ENCODE peak calls at places on chromosomes 11 and 22, in eight cellular contexts. One of them, this sample, is unnamed.

GRCh38 chr22:23912293-23912903 is 18.2 kb downstream of the MIF start:
- DNase-seq in tibial artery: peak
- DNase-seq in NCI-H1436: no peak
- DNase-seq in nucleus accumbens: no peak
- DNase-seq in stimulated activated CD4-positive, alpha-beta T cell treated with anti-CD3 and anti-CD28 coated beads, Interleukin-4, amount 100 ng/mL, for 1 hour: no peak
- DNase-seq in activated CD8-positive, alpha-beta memory T cell treated with anti-CD3 and anti-CD28 coated beads for 24 hours: no peak
- DNase-seq in mucosa of gallbladder: no peak
- DNase-seq in CD8-positive, alpha-beta T cell: no peak
- DNase-seq in this sample: no peak

GRCh38 chr11:72696866-72697428 is 22.7 kb upstream of the PDE2A start:
- DNase-seq in CD8-positive, alpha-beta T cell: no peak
- DNase-seq in nucleus accumbens: no peak
- DNase-seq in mucosa of gallbladder: no peak
- DNase-seq in NCI-H1436: no peak
- DNase-seq in stimulated activated CD4-positive, alpha-beta T cell treated with anti-CD3 and anti-CD28 coated beads, Interleukin-4, amount 100 ng/mL, for 1 hour: no peak
- DNase-seq in tibial artery: no peak
- DNase-seq in activated CD8-positive, alpha-beta memory T cell treated with anti-CD3 and anti-CD28 coated beads for 24 hours: no peak
- DNase-seq in this sample: no peak

GRCh38 chr11:125777309-125777708 is 1.3 kb downstream of the PATE2 start:
- DNase-seq in CD8-positive, alpha-beta T cell: no peak
- DNase-seq in stimulated activated CD4-positive, alpha-beta T cell treated with anti-CD3 and anti-CD28 coated beads, Interleukin-4, amount 100 ng/mL, for 1 hour: no peak
- DNase-seq in activated CD8-positive, alpha-beta memory T cell treated with anti-CD3 and anti-CD28 coated beads for 24 hours: no peak
- DNase-seq in mucosa of gallbladder: no peak
- DNase-seq in nucleus accumbens: no peak
- DNase-seq in tibial artery: no peak
- DNase-seq in NCI-H1436: no peak
- DNase-seq in this sample: no peak

GRCh38 chr11:17822021-17822781 is 87.6 kb downstream of the KCNC1 start:
- DNase-seq in NCI-H1436: no peak
- DNase-seq in mucosa of gallbladder: peak
- DNase-seq in nucleus accumbens: no peak
- DNase-seq in tibial artery: no peak
- DNase-seq in CD8-positive, alpha-beta T cell: no peak
- DNase-seq in activated CD8-positive, alpha-beta memory T cell treated with anti-CD3 and anti-CD28 coated beads for 24 hours: no peak
- DNase-seq in stimulated activated CD4-positive, alpha-beta T cell treated with anti-CD3 and anti-CD28 coated beads, Interleukin-4, amount 100 ng/mL, for 1 hour: no peak
- DNase-seq in this sample: no peak

GRCh38 chr22:30474683-30475424 is 3.0 kb upstream of the SEC14L3 start:
- DNase-seq in CD8-positive, alpha-beta T cell: no peak
- DNase-seq in stimulated activated CD4-positive, alpha-beta T cell treated with anti-CD3 and anti-CD28 coated beads, Interleukin-4, amount 100 ng/mL, for 1 hour: no peak
- DNase-seq in mucosa of gallbladder: no peak
- DNase-seq in NCI-H1436: peak
- DNase-seq in activated CD8-positive, alpha-beta memory T cell treated with anti-CD3 and anti-CD28 coated beads for 24 hours: no peak
- DNase-seq in tibial artery: no peak
- DNase-seq in nucleus accumbens: no peak
- DNase-seq in this sample: peak

GRCh38 chr11:118790357-118791014 is 478 bp downstream of the DDX6 start:
- DNase-seq in NCI-H1436: peak
- DNase-seq in activated CD8-positive, alpha-beta memory T cell treated with anti-CD3 and anti-CD28 coated beads for 24 hours: peak
- DNase-seq in CD8-positive, alpha-beta T cell: peak
- DNase-seq in nucleus accumbens: peak
- DNase-seq in tibial artery: peak
- DNase-seq in stimulated activated CD4-positive, alpha-beta T cell treated with anti-CD3 and anti-CD28 coated beads, Interleukin-4, amount 100 ng/mL, for 1 hour: peak
- DNase-seq in mucosa of gallbladder: peak
- DNase-seq in this sample: peak

GRCh38 chr22:42863349-42863911 is 6.4 kb upstream of the ARFGAP3 start:
- DNase-seq in stimulated activated CD4-positive, alpha-beta T cell treated with anti-CD3 and anti-CD28 coated beads, Interleukin-4, amount 100 ng/mL, for 1 hour: peak
- DNase-seq in mucosa of gallbladder: no peak
- DNase-seq in tibial artery: no peak
- DNase-seq in CD8-positive, alpha-beta T cell: no peak
- DNase-seq in nucleus accumbens: no peak
- DNase-seq in activated CD8-positive, alpha-beta memory T cell treated with anti-CD3 and anti-CD28 coated beads for 24 hours: peak
- DNase-seq in NCI-H1436: no peak
- DNase-seq in this sample: no peak

GRCh38 chr11:66100272-66101037 is 30.4 kb downstream of the PACS1 start:
- DNase-seq in mucosa of gallbladder: peak
- DNase-seq in nucleus accumbens: peak
- DNase-seq in CD8-positive, alpha-beta T cell: peak
- DNase-seq in stimulated activated CD4-positive, alpha-beta T cell treated with anti-CD3 and anti-CD28 coated beads, Interleukin-4, amount 100 ng/mL, for 1 hour: peak
- DNase-seq in NCI-H1436: peak
- DNase-seq in tibial artery: peak
- DNase-seq in activated CD8-positive, alpha-beta memory T cell treated with anti-CD3 and anti-CD28 coated beads for 24 hours: peak
- DNase-seq in this sample: peak

GRCh38 chr11:104225047-104225446 is 61.1 kb upstream of the PDGFD start:
- DNase-seq in mucosa of gallbladder: no peak
- DNase-seq in tibial artery: no peak
- DNase-seq in CD8-positive, alpha-beta T cell: no peak
- DNase-seq in NCI-H1436: no peak
- DNase-seq in activated CD8-positive, alpha-beta memory T cell treated with anti-CD3 and anti-CD28 coated beads for 24 hours: no peak
- DNase-seq in nucleus accumbens: no peak
- DNase-seq in stimulated activated CD4-positive, alpha-beta T cell treated with anti-CD3 and anti-CD28 coated beads, Interleukin-4, amount 100 ng/mL, for 1 hour: no peak
- DNase-seq in this sample: no peak

GRCh38 chr11:7527029-7527428 is 13.2 kb downstream of the PPFIBP2 start:
- DNase-seq in nucleus accumbens: no peak
- DNase-seq in mucosa of gallbladder: no peak
- DNase-seq in NCI-H1436: no peak
- DNase-seq in CD8-positive, alpha-beta T cell: peak
- DNase-seq in activated CD8-positive, alpha-beta memory T cell treated with anti-CD3 and anti-CD28 coated beads for 24 hours: no peak
- DNase-seq in tibial artery: no peak
- DNase-seq in stimulated activated CD4-positive, alpha-beta T cell treated with anti-CD3 and anti-CD28 coated beads, Interleukin-4, amount 100 ng/mL, for 1 hour: no peak
- DNase-seq in this sample: no peak

GRCh38 chr22:41217553-41218157 is 12.5 kb downstream of the L3MBTL2 start:
- DNase-seq in NCI-H1436: peak
- DNase-seq in tibial artery: no peak
- DNase-seq in stimulated activated CD4-positive, alpha-beta T cell treated with anti-CD3 and anti-CD28 coated beads, Interleukin-4, amount 100 ng/mL, for 1 hour: peak
- DNase-seq in activated CD8-positive, alpha-beta memory T cell treated with anti-CD3 and anti-CD28 coated beads for 24 hours: no peak
- DNase-seq in CD8-positive, alpha-beta T cell: no peak
- DNase-seq in nucleus accumbens: peak
- DNase-seq in mucosa of gallbladder: peak
- DNase-seq in this sample: no peak

GRCh38 chr11:747176-748006 is at the start of gene TALDO1:
- DNase-seq in mucosa of gallbladder: peak
- DNase-seq in NCI-H1436: peak
- DNase-seq in CD8-positive, alpha-beta T cell: peak
- DNase-seq in nucleus accumbens: peak
- DNase-seq in activated CD8-positive, alpha-beta memory T cell treated with anti-CD3 and anti-CD28 coated beads for 24 hours: peak
- DNase-seq in stimulated activated CD4-positive, alpha-beta T cell treated with anti-CD3 and anti-CD28 coated beads, Interleukin-4, amount 100 ng/mL, for 1 hour: peak
- DNase-seq in tibial artery: peak
- DNase-seq in this sample: peak

GRCh38 chr11:72405009-72405408 is 29.3 kb downstream of the CLPB start:
- DNase-seq in NCI-H1436: no peak
- DNase-seq in stimulated activated CD4-positive, alpha-beta T cell treated with anti-CD3 and anti-CD28 coated beads, Interleukin-4, amount 100 ng/mL, for 1 hour: no peak
- DNase-seq in nucleus accumbens: no peak
- DNase-seq in CD8-positive, alpha-beta T cell: no peak
- DNase-seq in activated CD8-positive, alpha-beta memory T cell treated with anti-CD3 and anti-CD28 coated beads for 24 hours: peak
- DNase-seq in mucosa of gallbladder: no peak
- DNase-seq in tibial artery: no peak
- DNase-seq in this sample: no peak

GRCh38 chr11:127805771-127806170 is 781.6 kb downstream of the ETS1 start:
- DNase-seq in NCI-H1436: no peak
- DNase-seq in nucleus accumbens: no peak
- DNase-seq in stimulated activated CD4-positive, alpha-beta T cell treated with anti-CD3 and anti-CD28 coated beads, Interleukin-4, amount 100 ng/mL, for 1 hour: no peak
- DNase-seq in activated CD8-positive, alpha-beta memory T cell treated with anti-CD3 and anti-CD28 coated beads for 24 hours: no peak
- DNase-seq in tibial artery: no peak
- DNase-seq in mucosa of gallbladder: no peak
- DNase-seq in CD8-positive, alpha-beta T cell: no peak
- DNase-seq in this sample: no peak

GRCh38 chr11:132312616-132313210 is 942.3 kb downstream of the NTM start:
- DNase-seq in stimulated activated CD4-positive, alpha-beta T cell treated with anti-CD3 and anti-CD28 coated beads, Interleukin-4, amount 100 ng/mL, for 1 hour: no peak
- DNase-seq in nucleus accumbens: no peak
- DNase-seq in tibial artery: no peak
- DNase-seq in mucosa of gallbladder: no peak
- DNase-seq in NCI-H1436: peak
- DNase-seq in activated CD8-positive, alpha-beta memory T cell treated with anti-CD3 and anti-CD28 coated beads for 24 hours: no peak
- DNase-seq in CD8-positive, alpha-beta T cell: no peak
- DNase-seq in this sample: peak

GRCh38 chr11:75350743-75351540 is 519 bp downstream of the ARRB1 start:
- DNase-seq in stimulated activated CD4-positive, alpha-beta T cell treated with anti-CD3 and anti-CD28 coated beads, Interleukin-4, amount 100 ng/mL, for 1 hour: peak
- DNase-seq in CD8-positive, alpha-beta T cell: no peak
- DNase-seq in mucosa of gallbladder: no peak
- DNase-seq in activated CD8-positive, alpha-beta memory T cell treated with anti-CD3 and anti-CD28 coated beads for 24 hours: peak
- DNase-seq in nucleus accumbens: peak
- DNase-seq in NCI-H1436: no peak
- DNase-seq in tibial artery: peak
- DNase-seq in this sample: peak

GRCh38 chr11:14262271-14262846 is 96.6 kb downstream of the RRAS2 start:
- DNase-seq in CD8-positive, alpha-beta T cell: no peak
- DNase-seq in tibial artery: no peak
- DNase-seq in stimulated activated CD4-positive, alpha-beta T cell treated with anti-CD3 and anti-CD28 coated beads, Interleukin-4, amount 100 ng/mL, for 1 hour: no peak
- DNase-seq in mucosa of gallbladder: no peak
- DNase-seq in activated CD8-positive, alpha-beta memory T cell treated with anti-CD3 and anti-CD28 coated beads for 24 hours: no peak
- DNase-seq in NCI-H1436: no peak
- DNase-seq in nucleus accumbens: no peak
- DNase-seq in this sample: no peak

GRCh38 chr22:44931766-44932165 is 78.0 kb downstream of the PHF21B start:
- DNase-seq in NCI-H1436: no peak
- DNase-seq in activated CD8-positive, alpha-beta memory T cell treated with anti-CD3 and anti-CD28 coated beads for 24 hours: no peak
- DNase-seq in tibial artery: no peak
- DNase-seq in CD8-positive, alpha-beta T cell: no peak
- DNase-seq in mucosa of gallbladder: no peak
- DNase-seq in stimulated activated CD4-positive, alpha-beta T cell treated with anti-CD3 and anti-CD28 coated beads, Interleukin-4, amount 100 ng/mL, for 1 hour: no peak
- DNase-seq in nucleus accumbens: no peak
- DNase-seq in this sample: no peak

GRCh38 chr11:109957601-109958000 is 135.6 kb upstream of the ZC3H12C start:
- DNase-seq in tibial artery: no peak
- DNase-seq in activated CD8-positive, alpha-beta memory T cell treated with anti-CD3 and anti-CD28 coated beads for 24 hours: no peak
- DNase-seq in mucosa of gallbladder: no peak
- DNase-seq in CD8-positive, alpha-beta T cell: no peak
- DNase-seq in stimulated activated CD4-positive, alpha-beta T cell treated with anti-CD3 and anti-CD28 coated beads, Interleukin-4, amount 100 ng/mL, for 1 hour: no peak
- DNase-seq in NCI-H1436: peak
- DNase-seq in nucleus accumbens: no peak
- DNase-seq in this sample: no peak

GRCh38 chr11:34809191-34810106 is 106.7 kb downstream of the APIP start:
- DNase-seq in mucosa of gallbladder: no peak
- DNase-seq in CD8-positive, alpha-beta T cell: no peak
- DNase-seq in NCI-H1436: no peak
- DNase-seq in tibial artery: no peak
- DNase-seq in nucleus accumbens: no peak
- DNase-seq in stimulated activated CD4-positive, alpha-beta T cell treated with anti-CD3 and anti-CD28 coated beads, Interleukin-4, amount 100 ng/mL, for 1 hour: no peak
- DNase-seq in activated CD8-positive, alpha-beta memory T cell treated with anti-CD3 and anti-CD28 coated beads for 24 hours: no peak
- DNase-seq in this sample: no peak

GRCh38 chr11:16047073-16047472 is 309.3 kb downstream of the SOX6 start:
- DNase-seq in CD8-positive, alpha-beta T cell: no peak
- DNase-seq in nucleus accumbens: no peak
- DNase-seq in stimulated activated CD4-positive, alpha-beta T cell treated with anti-CD3 and anti-CD28 coated beads, Interleukin-4, amount 100 ng/mL, for 1 hour: no peak
- DNase-seq in tibial artery: no peak
- DNase-seq in NCI-H1436: no peak
- DNase-seq in mucosa of gallbladder: no peak
- DNase-seq in activated CD8-positive, alpha-beta memory T cell treated with anti-CD3 and anti-CD28 coated beads for 24 hours: no peak
- DNase-seq in this sample: no peak

GRCh38 chr11:101127348-101127698 is 2.3 kb downstream of the PGR start:
- DNase-seq in nucleus accumbens: no peak
- DNase-seq in mucosa of gallbladder: no peak
- DNase-seq in stimulated activated CD4-positive, alpha-beta T cell treated with anti-CD3 and anti-CD28 coated beads, Interleukin-4, amount 100 ng/mL, for 1 hour: no peak
- DNase-seq in NCI-H1436: no peak
- DNase-seq in tibial artery: peak
- DNase-seq in CD8-positive, alpha-beta T cell: no peak
- DNase-seq in activated CD8-positive, alpha-beta memory T cell treated with anti-CD3 and anti-CD28 coated beads for 24 hours: no peak
- DNase-seq in this sample: peak

GRCh38 chr11:68457214-68457897 is 3.2 kb upstream of the PPP6R3 start:
- DNase-seq in activated CD8-positive, alpha-beta memory T cell treated with anti-CD3 and anti-CD28 coated beads for 24 hours: no peak
- DNase-seq in stimulated activated CD4-positive, alpha-beta T cell treated with anti-CD3 and anti-CD28 coated beads, Interleukin-4, amount 100 ng/mL, for 1 hour: no peak
- DNase-seq in tibial artery: no peak
- DNase-seq in nucleus accumbens: no peak
- DNase-seq in mucosa of gallbladder: no peak
- DNase-seq in CD8-positive, alpha-beta T cell: no peak
- DNase-seq in NCI-H1436: no peak
- DNase-seq in this sample: no peak

GRCh38 chr11:65456418-65456817 is 33.8 kb downstream of the NEAT1 start:
- DNase-seq in CD8-positive, alpha-beta T cell: no peak
- DNase-seq in tibial artery: no peak
- DNase-seq in stimulated activated CD4-positive, alpha-beta T cell treated with anti-CD3 and anti-CD28 coated beads, Interleukin-4, amount 100 ng/mL, for 1 hour: no peak
- DNase-seq in mucosa of gallbladder: no peak
- DNase-seq in nucleus accumbens: no peak
- DNase-seq in activated CD8-positive, alpha-beta memory T cell treated with anti-CD3 and anti-CD28 coated beads for 24 hours: no peak
- DNase-seq in NCI-H1436: no peak
- DNase-seq in this sample: no peak

GRCh38 chr11:128544625-128545024 is 42.7 kb downstream of the ETS1 start:
- DNase-seq in CD8-positive, alpha-beta T cell: no peak
- DNase-seq in tibial artery: no peak
- DNase-seq in nucleus accumbens: no peak
- DNase-seq in stimulated activated CD4-positive, alpha-beta T cell treated with anti-CD3 and anti-CD28 coated beads, Interleukin-4, amount 100 ng/mL, for 1 hour: peak
- DNase-seq in mucosa of gallbladder: no peak
- DNase-seq in activated CD8-positive, alpha-beta memory T cell treated with anti-CD3 and anti-CD28 coated beads for 24 hours: no peak
- DNase-seq in NCI-H1436: no peak
- DNase-seq in this sample: no peak

GRCh38 chr22:21632237-21632895 is at the start of gene CCDC116:
- DNase-seq in activated CD8-positive, alpha-beta memory T cell treated with anti-CD3 and anti-CD28 coated beads for 24 hours: peak
- DNase-seq in tibial artery: no peak
- DNase-seq in nucleus accumbens: no peak
- DNase-seq in NCI-H1436: peak
- DNase-seq in CD8-positive, alpha-beta T cell: peak
- DNase-seq in stimulated activated CD4-positive, alpha-beta T cell treated with anti-CD3 and anti-CD28 coated beads, Interleukin-4, amount 100 ng/mL, for 1 hour: peak
- DNase-seq in mucosa of gallbladder: no peak
- DNase-seq in this sample: peak

This sample was measured in NCI-H526.